ENCODE peak calls at places on chromosomes 4 and X, in seven cellular contexts. D is endothelial cell of umbilical vein, G is MCF 10A, X is H9, N is A549, U is sigmoid colon, F is HFF-Myc. M is an unnamed sample.

GRCh38 chr4:75025432-75025831 is 92.5 kb downstream of the PARM1 start:
- DNase-seq in D (no peak), U (no peak), N (no peak), X (no peak), F (no peak), G (no peak), M (no peak)

GRCh38 chr4:169640261-169640880 is 20.0 kb downstream of the CLCN3 start:
- DNase-seq in D (no peak), G (no peak), X (no peak), N (no peak), U (no peak), F (no peak), M (no peak)

GRCh38 chr4:48247142-48247877 is 22.3 kb downstream of the TEC start:
- DNase-seq in X (no peak), D (no peak), U (no peak), G (peak), F (peak), N (no peak), M (no peak)

GRCh38 chrX:118188977-118189376 is 72.4 kb upstream of the KLHL13 start:
- DNase-seq in U (no peak), G (no peak), X (no peak), F (no peak), N (no peak), D (no peak), M (no peak)

GRCh38 chrX:16664059-16664458 is 14.1 kb downstream of the S100G start:
- DNase-seq in F (no peak), D (no peak), G (no peak), U (no peak), X (no peak), N (no peak), M (no peak)

GRCh38 chrX:148043456-148043855 is 62.3 kb downstream of the FMR1NB start:
- DNase-seq in N (no peak), U (no peak), G (peak), D (no peak), X (no peak), F (no peak), M (no peak)

GRCh38 chrX:46551494-46552128 is 6.4 kb upstream of the ZNF674 start:
- DNase-seq in U (no peak), F (no peak), N (no peak), D (no peak), X (peak), G (no peak), M (no peak)

GRCh38 chr4:164312671-164313070 is 441.3 kb upstream of the SMIM31 start:
- DNase-seq in N (no peak), G (no peak), U (no peak), X (peak), F (no peak), D (no peak), M (no peak)

GRCh38 chr4:20603671-20604313 is 96.5 kb upstream of the PACRGL start:
- DNase-seq in N (no peak), F (no peak), D (peak), U (no peak), G (peak), X (no peak), M (no peak)

GRCh38 chrX:150463566-150463965 is 100.4 kb downstream of the MAMLD1 start:
- DNase-seq in F (no peak), N (no peak), G (no peak), U (no peak), X (no peak), D (no peak), M (no peak)

GRCh38 chrX:18994713-18995112 is 10.8 kb upstream of the PHKA2 start:
- DNase-seq in X (no peak), U (no peak), G (peak), D (no peak), N (peak), F (no peak), M (no peak)

GRCh38 chr4:86685401-86685800 is 91.3 kb downstream of the PTPN13 start:
- DNase-seq in U (no peak), X (no peak), D (peak), G (peak), F (no peak), N (peak), M (no peak)

GRCh38 chrX:9614016-9614415 is 149.2 kb downstream of the TBL1X start:
- DNase-seq in G (peak), D (no peak), X (no peak), F (no peak), U (no peak), N (peak), M (no peak)

GRCh38 chr4:118280501-118281218 is 72.1 kb downstream of the PRSS12 start:
- DNase-seq in X (peak), D (peak), G (peak), N (peak), F (no peak), U (no peak), M (peak)

GRCh38 chrX:108097380-108097779 is 5.8 kb downstream of the ATG4A start:
- DNase-seq in D (peak), G (no peak), N (no peak), X (no peak), U (no peak), F (no peak), M (no peak)

GRCh38 chr4:88119951-88120350 is 38.5 kb downstream of the ABCG2 start:
- DNase-seq in F (no peak), N (peak), X (no peak), U (no peak), G (no peak), D (no peak), M (no peak)

GRCh38 chrX:124239911-124240310 is 92.5 kb upstream of the TEX13D start:
- DNase-seq in F (no peak), X (no peak), D (no peak), U (no peak), G (no peak), N (no peak), M (no peak)

GRCh38 chrX:14963447-14964236 is 90.4 kb downstream of the MOSPD2 start:
- DNase-seq in D (peak), N (peak), U (no peak), X (no peak), F (peak), G (no peak), M (no peak)

GRCh38 chrX:63426519-63426918 is 75.4 kb upstream of the SPIN4 start:
- DNase-seq in F (no peak), G (no peak), U (no peak), N (no peak), X (peak), D (peak), M (no peak)

GRCh38 chr4:89823416-89823815 is 13.5 kb downstream of the SNCA start:
- DNase-seq in U (no peak), N (no peak), X (no peak), F (no peak), G (no peak), D (peak), M (no peak)

GRCh38 chr4:173024203-173024602 is 144.4 kb upstream of the GALNT7 start:
- DNase-seq in N (no peak), F (no peak), G (no peak), U (no peak), X (no peak), D (no peak), M (no peak)

GRCh38 chr4:173025131-173025530 is 143.5 kb upstream of the GALNT7 start:
- DNase-seq in D (peak), N (peak), X (peak), U (no peak), G (peak), F (peak), M (no peak)
- TF ChIP-seq CTCF in D (peak), N (peak), X (peak), U (peak), G (peak), F (peak), M (peak)

GRCh38 chr4:119627267-119628190 is 1.1 kb downstream of the PDE5A start:
- DNase-seq in F (no peak), U (peak), D (peak), X (peak), G (peak), N (peak), M (peak)

GRCh38 chr4:119629142-119629471 is 503 bp upstream of the PDE5A start:
- DNase-seq in D (no peak), G (no peak), X (no peak), F (no peak), U (no peak), N (no peak), M (no peak)

GRCh38 chr4:119628281-119629141 is at the start of gene PDE5A:
- DNase-seq in G (peak), F (no peak), X (peak), N (peak), D (peak), U (peak), M (peak)

GRCh38 chr4:119626420-119626819 is 2.2 kb downstream of the PDE5A start:
- DNase-seq in G (no peak), U (no peak), D (no peak), F (no peak), N (no peak), X (no peak), M (no peak)

GRCh38 chr4:119626943-119627266 is 1.7 kb downstream of the PDE5A start:
- DNase-seq in N (no peak), F (no peak), G (no peak), D (no peak), X (no peak), U (no peak), M (no peak)
- TF ChIP-seq CTCF in N (no peak), F (no peak), G (no peak), D (no peak), X (no peak), U (no peak), M (no peak)

GRCh38 chr4:148425327-148426110 is 16.7 kb downstream of the NR3C2 start:
- DNase-seq in G (no peak), X (no peak), N (no peak), F (no peak), D (no peak), U (no peak), M (no peak)
- TF ChIP-seq CTCF in G (peak), X (peak), N (no peak), F (no peak), D (no peak), U (no peak), M (no peak)

GRCh38 chr4:151043803-151044535 is 28.9 kb upstream of the LRBA start:
- DNase-seq in N (no peak), G (no peak), D (no peak), F (no peak), X (no peak), U (no peak), M (no peak)

GRCh38 chr4:151049430-151049884 is 34.4 kb upstream of the LRBA start:
- DNase-seq in X (peak), N (no peak), U (no peak), D (no peak), F (no peak), G (no peak), M (no peak)

GRCh38 chr4:151046609-151047008 is 31.5 kb upstream of the LRBA start:
- DNase-seq in D (no peak), X (no peak), N (no peak), G (no peak), U (no peak), F (no peak), M (no peak)

GRCh38 chr4:151048913-151049312 is 33.8 kb upstream of the LRBA start:
- DNase-seq in U (no peak), X (no peak), F (no peak), N (no peak), G (no peak), D (no peak), M (no peak)

GRCh38 chr4:151045907-151046306 is 30.8 kb upstream of the LRBA start:
- DNase-seq in F (no peak), U (no peak), G (peak), N (no peak), D (peak), X (peak), M (no peak)
- TF ChIP-seq CTCF in F (no peak), U (no peak), G (no peak), N (peak), D (no peak), X (peak), M (no peak)

DNA sequence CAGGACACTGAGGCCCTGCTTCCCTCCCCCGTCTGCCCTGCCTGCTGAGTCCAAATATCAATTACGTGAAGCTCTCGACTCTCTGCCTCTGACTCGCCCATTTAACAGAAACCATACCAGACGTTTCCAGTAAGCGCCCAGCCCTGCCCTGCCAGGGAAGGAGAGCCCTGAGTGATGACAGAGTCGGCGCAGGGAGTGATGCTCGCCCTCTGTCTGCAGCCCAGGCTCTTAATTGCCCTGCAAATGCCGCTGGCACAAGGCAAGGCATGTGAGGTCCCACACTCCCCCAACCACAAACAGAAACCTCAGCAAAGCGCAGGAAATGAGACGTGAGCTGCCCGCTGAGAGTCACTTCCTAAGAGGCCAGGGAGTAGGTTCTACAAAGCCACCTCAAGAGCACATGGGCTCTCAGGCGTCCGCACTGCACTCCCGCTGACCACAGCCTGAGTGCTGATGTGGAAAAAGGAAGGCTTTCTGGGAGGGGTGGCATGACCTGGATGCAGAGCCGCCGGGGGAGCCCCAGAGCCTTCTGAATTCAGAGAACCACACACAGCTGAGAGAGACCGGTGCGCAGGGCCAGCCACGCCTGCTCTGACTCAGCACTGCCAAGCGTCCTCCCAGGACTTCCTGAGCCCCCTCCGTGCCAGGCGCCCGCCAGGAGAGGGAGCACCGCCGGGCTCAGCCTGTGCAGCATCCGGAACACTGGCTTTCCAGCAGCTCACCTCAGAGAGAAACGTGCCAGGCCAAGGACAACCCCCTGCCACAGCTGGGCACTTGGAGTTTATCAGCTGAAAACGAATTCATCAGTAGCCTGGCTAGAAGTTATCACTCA is 5.3 kb downstream of the ZFYVE28 start:
- DNase-seq in N (peak), G (peak), F (peak), D (peak), U (peak), X (peak), M (peak)
- TF ChIP-seq CTCF in N (peak), G (peak), F (peak), D (peak), U (peak), X (peak), M (peak)

GRCh38 chr4:183610613-183611012 is 48.4 kb downstream of the RWDD4 start:
- DNase-seq in G (no peak), F (no peak), X (no peak), N (no peak), D (no peak), U (no peak), M (no peak)
- TF ChIP-seq CTCF in G (no peak), F (no peak), X (no peak), N (no peak), D (no peak), U (no peak), M (no peak)

DNA sequence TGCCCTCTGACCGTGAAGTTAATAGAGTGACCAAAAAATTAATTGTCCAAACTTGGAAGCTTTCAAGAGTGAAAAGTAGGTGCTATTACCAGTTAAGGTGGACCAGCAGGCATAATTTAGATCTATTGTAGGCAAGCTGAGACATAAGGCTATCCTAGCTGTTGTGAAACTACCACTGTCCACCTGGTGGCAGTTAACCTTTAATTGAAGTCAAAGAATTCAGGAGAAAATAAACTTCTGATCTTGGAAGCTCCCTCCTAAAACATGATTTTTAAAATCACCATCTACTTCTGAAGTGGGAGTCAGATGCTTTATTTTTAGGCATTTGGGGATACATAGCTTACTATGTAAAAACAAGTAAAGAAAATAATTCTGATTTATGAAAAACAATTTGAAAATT is 636.3 kb upstream of the HTR2C start:
- DNase-seq in G (peak), D (no peak), U (no peak), X (no peak), F (no peak), N (peak), M (no peak)
- TF ChIP-seq CTCF in G (peak), D (no peak), U (no peak), X (peak), F (no peak), N (no peak), M (no peak)

DNA sequence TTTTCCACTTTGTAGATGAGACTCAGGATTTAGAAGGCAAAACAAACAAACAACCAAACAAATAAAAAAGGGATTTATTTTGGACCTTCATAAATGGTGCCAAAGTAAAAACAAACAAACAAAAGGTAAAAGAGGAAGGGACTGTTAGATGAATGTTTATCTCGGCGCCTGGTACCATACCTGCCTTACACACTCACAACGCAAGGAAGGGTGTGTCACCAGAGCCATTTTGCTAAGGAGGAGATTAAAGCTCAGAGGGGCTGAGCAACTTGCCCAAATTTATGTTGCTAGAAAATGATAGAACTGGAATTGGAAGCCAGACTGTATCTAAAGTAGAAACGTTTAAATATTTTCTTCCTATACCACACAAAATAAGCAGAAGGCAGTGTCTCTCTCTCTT is 29.5 kb upstream of the BOD1L1 start:
- DNase-seq in G (no peak), X (no peak), F (no peak), N (no peak), U (no peak), D (no peak), M (no peak)
- TF ChIP-seq CTCF in G (no peak), X (no peak), F (no peak), N (no peak), U (no peak), D (no peak), M (no peak)